ENCODE peak calls at places on chromosomes 2 and 18, in four cellular contexts. L is HCT116, V is lower lobe of right lung, F is brain microvascular endothelial cell. M is an unnamed sample.
A peak's percentile ranks its signal among the peaks of the same experiment; 100 is the strongest.

GRCh38 chr2:218317232-218317630 is 24.9 kb upstream of the TMBIM1 start:
- DNase-seq in L (no peak), V (no peak), F (no peak), M (no peak)

GRCh38 chr2:233165543-233165894 is 86.0 kb upstream of the ATG16L1 start:
- DNase-seq in L (no peak), V (no peak), F (no peak), M (no peak)

GRCh38 chr18:70640336-70640887 is 351.6 kb downstream of the SOCS6 start:
- DNase-seq in L (no peak), V (no peak), F (no peak), M (no peak)

GRCh38 chr18:9824474-9824832 is 61.3 kb upstream of the TXNDC2 start:
- DNase-seq in L (no peak), V (no peak), F (no peak), M (no peak)

GRCh38 chr2:38505779-38506178 is 96.9 kb downstream of the HNRNPLL start:
- DNase-seq in L (no peak), V (no peak), F (peak; percentile 48), M (no peak)

GRCh38 chr18:13983506-13983905 is 68.2 kb upstream of the MC2R start:
- DNase-seq in L (no peak), V (no peak), F (no peak), M (peak; percentile 85)

GRCh38 chr2:241803387-241804325 is 5.3 kb upstream of the NEU4 start:
- DNase-seq in L (no peak), V (peak; percentile 49), F (peak; percentile 23), M (no peak)

GRCh38 chr2:8543065-8543411 is 138.8 kb upstream of the ID2 start:
- DNase-seq in L (no peak), V (no peak), F (no peak), M (no peak)

GRCh38 chr2:239255643-239256042 is 145.2 kb downstream of the HDAC4 start:
- DNase-seq in L (no peak), V (no peak), F (no peak), M (no peak)

GRCh38 chr2:190486037-190486623 is 48.4 kb downstream of the NEMP2 start:
- DNase-seq in L (no peak), V (no peak), F (no peak), M (peak; percentile 36)

GRCh38 chr2:74513605-74514367 is 464 bp upstream of the TLX2 start:
- DNase-seq in L (no peak), V (no peak), F (no peak), M (no peak)

GRCh38 chr2:119116411-119117295 is 41.9 kb downstream of the C1QL2 start:
- DNase-seq in L (no peak), V (no peak), F (no peak), M (no peak)

GRCh38 chr2:131394147-131394931 is 30.4 kb upstream of the RAB6D start:
- DNase-seq in L (no peak), V (no peak), F (no peak), M (no peak)

GRCh38 chr2:167721593-167721992 is 525.8 kb downstream of the STK39 start:
- DNase-seq in L (no peak), V (no peak), F (no peak), M (no peak)

GRCh38 chr2:12442627-12442928 is 274.2 kb upstream of the TRIB2 start:
- DNase-seq in L (no peak), V (no peak), F (no peak), M (no peak)

GRCh38 chr2:85588218-85589044 is 4.2 kb downstream of the VAMP5 start:
- DNase-seq in L (no peak), V (no peak), F (no peak), M (no peak)

GRCh38 chr2:73292316-73292905 is 937 bp downstream of the EGR4 start:
- DNase-seq in L (no peak), V (no peak), F (no peak), M (no peak)
- H3K4me3 ChIP-seq in L (no peak overlapping the region), V (no peak overlapping the region), F (no peak overlapping the region), M (no peak overlapping the region)

DNA sequence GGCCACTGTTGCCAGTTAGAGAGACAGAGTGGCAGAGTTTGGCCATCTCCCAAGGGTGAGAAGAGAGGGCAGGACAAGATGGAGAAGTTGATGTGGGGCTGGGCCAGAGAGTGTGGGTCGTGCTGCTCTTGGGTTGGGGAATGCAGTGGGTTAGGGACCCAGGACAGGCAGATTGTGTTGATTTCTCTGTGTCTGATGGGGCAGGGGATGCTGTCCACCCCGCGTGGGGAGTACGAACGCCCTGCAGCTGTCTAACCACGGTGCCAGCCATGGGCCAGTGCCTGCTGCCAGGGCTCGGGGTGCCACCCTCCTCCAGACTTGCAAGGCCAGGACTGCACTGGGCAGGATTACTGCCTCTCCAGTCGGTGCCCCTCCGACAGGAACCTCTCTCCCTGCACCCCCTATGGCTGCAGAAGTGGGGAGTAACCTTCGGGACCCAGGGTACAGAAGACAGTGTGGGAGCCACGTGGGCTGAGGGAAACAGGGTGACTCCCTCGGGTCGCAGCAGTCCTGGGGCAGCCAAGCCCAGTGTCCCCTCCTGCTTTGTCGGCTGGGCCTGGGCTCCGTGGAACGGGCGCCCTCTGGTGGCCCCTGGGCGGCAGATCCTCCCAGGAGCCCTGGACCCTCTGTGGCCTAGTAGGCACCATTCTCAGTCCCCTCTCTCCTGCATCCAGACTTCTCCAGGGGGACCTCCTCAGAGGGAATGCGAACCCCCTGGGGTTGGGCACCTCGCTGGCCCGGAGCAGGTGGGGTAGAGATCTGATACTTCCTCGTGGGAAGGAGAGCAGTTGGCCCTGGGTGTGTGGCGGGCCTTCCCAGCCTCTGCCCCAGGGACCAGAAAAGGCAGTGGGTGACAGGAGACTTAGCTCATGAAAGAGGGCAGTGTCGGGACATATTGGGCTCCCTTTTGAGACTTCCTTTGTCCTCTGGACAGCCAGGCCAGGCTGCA is 2.7 kb downstream of the GPC1 start:
- DNase-seq in L (peak; percentile 38), V (peak; percentile 76), F (no peak), M (no peak)
- TF ChIP-seq CTCF in L (peak; percentile 93), V (peak; percentile 96), F (peak; percentile 97), M (peak; percentile 91)

GRCh38 chr2:127664065-127664894 is 11.1 kb downstream of the LIMS2 start:
- DNase-seq in L (no peak), V (peak; percentile 59), F (no peak), M (no peak)
- H3K4me3 ChIP-seq in L (no peak overlapping the region), V (peak overlapping the region; percentile 48), F (peak overlapping the region; percentile 33), M (no peak overlapping the region)

DNA sequence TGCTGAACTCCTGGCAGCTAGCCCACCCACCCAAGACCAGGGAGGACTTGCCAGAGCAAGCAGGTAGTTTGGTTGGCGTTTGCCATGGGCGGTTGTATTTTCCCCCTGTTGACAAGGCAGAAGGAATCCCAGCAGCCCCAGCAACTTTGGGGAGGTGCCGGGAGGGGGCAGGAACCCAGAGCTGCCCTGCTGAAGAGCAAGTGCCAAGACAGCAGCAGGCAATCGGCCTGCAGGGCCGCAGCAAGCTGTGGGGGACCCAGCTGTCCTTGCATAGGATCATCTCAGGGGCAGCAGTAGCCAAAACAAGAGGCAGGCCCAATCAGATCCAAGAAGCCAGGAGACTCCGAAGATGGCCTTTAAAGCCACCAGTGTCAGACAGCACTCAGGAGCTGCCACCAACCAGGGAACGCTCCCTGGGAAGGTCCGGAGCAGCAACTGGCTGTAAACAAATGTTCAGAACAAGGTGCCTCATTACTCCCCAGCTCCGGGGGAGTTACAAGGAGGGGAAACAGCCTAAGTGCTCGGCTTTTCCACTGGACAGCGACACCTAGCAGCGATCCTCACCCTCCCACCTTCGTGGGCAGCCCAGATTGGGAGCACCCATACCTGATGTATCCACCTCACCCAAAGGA is 2.1 kb downstream of the ST8SIA5 start:
- DNase-seq in L (no peak), V (no peak), F (no peak), M (no peak)
- TF ChIP-seq CTCF in L (no peak), V (no peak), F (peak; percentile 26), M (no peak)

M was measured in LNCaP clone FGC.